ENCODE peak calls at places on chromosome 3, in eight cellular contexts. N, J, A, K, F, H, W and P are unnamed samples.

GRCh38 chr3:177607596-177607995 is 410.3 kb upstream of the TBL1XR1 start:
- DNase-seq in N (no peak), J (no peak), A (no peak), K (no peak), F (no peak), H (no peak), W (no peak), P (no peak)

GRCh38 chr3:171503817-171504216 is 43.6 kb upstream of the TNIK start:
- DNase-seq in N (no peak), J (no peak), A (no peak), K (no peak), F (no peak), H (no peak), W (no peak), P (no peak)

GRCh38 chr3:10700821-10701220 is 115.2 kb upstream of the SLC6A11 start:
- DNase-seq in N (no peak), J (no peak), A (no peak), K (no peak), F (no peak), H (no peak), W (no peak), P (no peak)

GRCh38 chr3:56851966-56852884 is 50.5 kb upstream of the ARHGEF3 start:
- DNase-seq in N (no peak), J (no peak), A (no peak), K (peak), F (no peak), H (no peak), W (no peak), P (no peak)

GRCh38 chr3:107956991-107957467 is 133.8 kb downstream of the CD47 start:
- DNase-seq in N (peak), J (peak), A (no peak), K (peak), F (peak), H (peak), W (no peak), P (no peak)

GRCh38 chr3:49715611-49716121 is 3.8 kb downstream of the AMIGO3 start:
- DNase-seq in N (no peak), J (peak), A (no peak), K (no peak), F (peak), H (peak), W (peak), P (no peak)

GRCh38 chr3:98565843-98566242 is 27.6 kb downstream of the CPOX start:
- DNase-seq in N (no peak), J (no peak), A (no peak), K (no peak), F (no peak), H (no peak), W (no peak), P (no peak)

GRCh38 chr3:190038050-190038631 is 82.6 kb downstream of the P3H2 start:
- DNase-seq in N (no peak), J (peak), A (peak), K (no peak), F (peak), H (no peak), W (no peak), P (no peak)

GRCh38 chr3:150349314-150350097 is 58.6 kb upstream of the TSC22D2 start:
- DNase-seq in N (peak), J (peak), A (peak), K (no peak), F (peak), H (peak), W (no peak), P (peak)

GRCh38 chr3:195081242-195081963 is 189.6 kb downstream of the XXYLT1 start:
- DNase-seq in N (peak), J (no peak), A (no peak), K (no peak), F (peak), H (no peak), W (no peak), P (no peak)

GRCh38 chr3:184914628-184915027 is 102.7 kb downstream of the VPS8 start:
- DNase-seq in N (no peak), J (no peak), A (no peak), K (no peak), F (no peak), H (no peak), W (no peak), P (no peak)

GRCh38 chr3:151197981-151198767 is 4.8 kb downstream of the GPR171 start:
- DNase-seq in N (no peak), J (no peak), A (no peak), K (no peak), F (no peak), H (no peak), W (no peak), P (no peak)

GRCh38 chr3:178907081-178907480 is 164.5 kb downstream of the ZMAT3 start:
- DNase-seq in N (no peak), J (no peak), A (no peak), K (no peak), F (no peak), H (no peak), W (no peak), P (no peak)

GRCh38 chr3:150255416-150255815 is 152.7 kb upstream of the TSC22D2 start:
- DNase-seq in N (peak), J (no peak), A (no peak), K (peak), F (peak), H (no peak), W (no peak), P (peak)

GRCh38 chr3:188057124-188057523 is 96.8 kb upstream of the LPP start:
- DNase-seq in N (no peak), J (no peak), A (no peak), K (no peak), F (no peak), H (no peak), W (no peak), P (no peak)

GRCh38 chr3:138803006-138803653 is 31.6 kb downstream of the PIK3CB start:
- DNase-seq in N (no peak), J (no peak), A (no peak), K (no peak), F (no peak), H (no peak), W (no peak), P (no peak)

GRCh38 chr3:72152551-72153476 is 367.9 kb upstream of the PROK2 start:
- DNase-seq in N (peak), J (peak), A (no peak), K (peak), F (peak), H (peak), W (no peak), P (peak)

GRCh38 chr3:185561958-185562357 is 9.6 kb upstream of the LIPH start:
- DNase-seq in N (no peak), J (peak), A (no peak), K (peak), F (no peak), H (no peak), W (no peak), P (no peak)

GRCh38 chr3:99023590-99024192 is 122.2 kb upstream of the DCBLD2 start:
- DNase-seq in N (no peak), J (no peak), A (peak), K (no peak), F (no peak), H (no peak), W (no peak), P (no peak)

GRCh38 chr3:133455960-133456359 is 56.1 kb downstream of the BFSP2 start:
- DNase-seq in N (no peak), J (no peak), A (no peak), K (no peak), F (no peak), H (no peak), W (no peak), P (no peak)

GRCh38 chr3:48151807-48152427 is 36.3 kb downstream of the CDC25A start:
- DNase-seq in N (no peak), J (no peak), A (no peak), K (peak), F (no peak), H (no peak), W (no peak), P (no peak)

GRCh38 chr3:178044320-178044719 is 491.9 kb upstream of the KCNMB2 start:
- DNase-seq in N (no peak), J (no peak), A (no peak), K (no peak), F (no peak), H (no peak), W (no peak), P (no peak)

GRCh38 chr3:25277503-25277902 is 150.6 kb upstream of the RARB start:
- DNase-seq in N (no peak), J (no peak), A (no peak), K (no peak), F (no peak), H (no peak), W (no peak), P (no peak)

GRCh38 chr3:134897391-134898131 is 102.5 kb downstream of the EPHB1 start:
- DNase-seq in N (no peak), J (no peak), A (no peak), K (no peak), F (no peak), H (no peak), W (no peak), P (no peak)

GRCh38 chr3:136690611-136691010 is 61.6 kb downstream of the STAG1 start:
- DNase-seq in N (no peak), J (no peak), A (no peak), K (no peak), F (no peak), H (no peak), W (no peak), P (no peak)

GRCh38 chr3:45499529-45499928 is 95.0 kb upstream of the LIMD1 start:
- DNase-seq in N (no peak), J (no peak), A (no peak), K (no peak), F (no peak), H (no peak), W (no peak), P (no peak)

GRCh38 chr3:185696039-185696438 is 109.9 kb downstream of the SENP2 start:
- DNase-seq in N (no peak), J (no peak), A (peak), K (no peak), F (no peak), H (no peak), W (no peak), P (no peak)

GRCh38 chr3:115974940-115975339 is 351.6 kb downstream of the GAP43 start:
- DNase-seq in N (no peak), J (no peak), A (no peak), K (no peak), F (no peak), H (no peak), W (no peak), P (no peak)

GRCh38 chr3:116709479-116709878 is at the start of gene TUSC7:
- DNase-seq in N (no peak), J (no peak), A (no peak), K (no peak), F (no peak), H (no peak), W (no peak), P (no peak)

GRCh38 chr3:105228696-105229095 is 138.0 kb upstream of the ALCAM start:
- DNase-seq in N (no peak), J (no peak), A (no peak), K (no peak), F (no peak), H (no peak), W (no peak), P (no peak)

GRCh38 chr3:8712045-8712870 is 21.3 kb upstream of the CAV3 start:
- DNase-seq in N (no peak), J (no peak), A (no peak), K (no peak), F (no peak), H (no peak), W (no peak), P (no peak)

GRCh38 chr3:169666079-169666436 is 2.5 kb upstream of the MECOM start:
- DNase-seq in N (no peak), J (no peak), A (peak), K (no peak), F (peak), H (no peak), W (no peak), P (no peak)

GRCh38 chr3:60294181-60294580 is 957.1 kb downstream of the FHIT start:
- DNase-seq in N (no peak), J (no peak), A (no peak), K (no peak), F (no peak), H (no peak), W (no peak), P (no peak)

GRCh38 chr3:72260590-72260914 is 475.6 kb upstream of the PROK2 start:
- DNase-seq in N (no peak), J (no peak), A (no peak), K (peak), F (no peak), H (no peak), W (no peak), P (no peak)

GRCh38 chr3:196055683-196056270 is 26.1 kb downstream of the TFRC start:
- DNase-seq in N (peak), J (peak), A (no peak), K (no peak), F (no peak), H (no peak), W (no peak), P (no peak)

DNA sequence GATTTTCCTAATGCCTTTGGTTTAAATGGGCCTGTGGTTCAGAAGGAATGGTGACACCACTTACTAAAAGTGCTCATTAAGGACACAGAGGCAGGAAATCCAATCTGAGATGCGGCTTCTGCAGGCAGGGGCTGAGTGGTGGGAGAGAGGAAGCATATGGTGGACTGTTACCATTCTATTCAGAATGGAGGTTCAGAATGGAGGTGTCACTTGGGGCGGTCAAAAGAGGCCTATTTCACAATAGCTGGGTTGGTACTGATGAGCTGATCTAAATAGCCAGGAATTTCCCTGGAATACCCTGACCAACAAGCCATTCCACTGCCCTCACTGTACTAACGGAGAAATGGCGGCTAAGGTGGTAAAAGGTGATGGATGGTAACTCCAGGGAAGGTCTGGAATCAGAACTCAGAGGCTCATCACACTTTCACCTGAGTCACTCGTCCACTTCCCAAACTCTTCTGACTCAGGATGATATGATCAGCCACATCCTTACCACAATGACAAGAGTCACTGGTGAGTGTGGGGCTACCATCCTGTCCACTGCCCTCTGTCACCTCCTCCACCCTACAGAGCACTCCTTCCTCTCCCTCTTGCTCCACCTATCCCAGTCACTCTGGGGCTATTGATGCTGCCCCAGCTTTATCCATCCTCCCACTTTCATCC is 15.7 kb downstream of the RFT1 start:
- DNase-seq in N (no peak), J (no peak), A (no peak), K (no peak), F (no peak), H (no peak), W (no peak), P (no peak)
- H3K27ac ChIP-seq in N (peak), J (no peak), A (no peak), K (no peak), F (no peak), H (no peak), W (no peak), P (peak)

DNA sequence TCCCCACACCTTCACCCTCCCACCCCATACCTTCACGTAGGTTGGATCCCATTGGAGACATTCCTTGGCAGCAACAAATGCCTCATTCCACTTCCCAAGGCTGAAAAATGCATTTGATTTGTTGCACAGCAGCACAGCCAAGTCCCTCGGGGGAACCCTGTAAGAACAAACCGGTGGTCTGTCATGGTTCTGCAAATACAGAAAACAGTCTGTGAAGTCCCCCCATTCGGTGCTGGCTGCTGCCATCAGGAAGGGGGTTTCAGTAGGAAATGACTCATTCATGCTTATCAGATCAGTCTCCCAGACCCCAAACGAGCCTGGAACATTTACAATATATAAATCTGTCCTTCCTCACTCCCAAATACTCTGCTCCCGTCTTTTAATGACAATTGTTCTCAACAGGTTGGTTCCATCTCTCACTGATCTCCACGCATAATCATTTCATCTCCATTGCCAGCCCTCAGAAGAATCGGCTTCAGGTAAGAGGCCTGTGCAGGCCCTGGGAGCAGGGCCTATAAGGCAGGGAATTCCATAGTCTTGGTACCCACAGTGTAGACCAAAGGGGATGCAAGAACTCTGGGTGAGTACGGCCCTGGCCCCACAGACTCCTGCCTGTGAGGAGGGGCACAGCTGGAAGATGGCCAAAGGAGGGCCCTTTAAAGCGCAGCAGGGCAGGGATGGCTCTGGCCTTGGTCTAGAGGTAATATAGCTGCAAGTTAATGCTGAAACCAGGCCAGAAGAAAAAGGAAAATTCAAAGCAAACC is 41.6 kb downstream of the TRANK1 start:
- DNase-seq in N (no peak), J (no peak), A (no peak), K (no peak), F (no peak), H (no peak), W (no peak), P (no peak)
- H3K27ac ChIP-seq in N (no peak), J (no peak), A (no peak), K (no peak), F (no peak), H (no peak), W (no peak), P (no peak)

GRCh38 chr3:13012228-13012691 is 61.0 kb downstream of the IQSEC1 start:
- DNase-seq in N (peak), J (peak), A (no peak), K (peak), F (peak), H (peak), W (no peak), P (no peak)
- H3K27ac ChIP-seq in N (peak), J (peak), A (no peak), K (no peak), F (no peak), H (no peak), W (no peak), P (peak)

DNA sequence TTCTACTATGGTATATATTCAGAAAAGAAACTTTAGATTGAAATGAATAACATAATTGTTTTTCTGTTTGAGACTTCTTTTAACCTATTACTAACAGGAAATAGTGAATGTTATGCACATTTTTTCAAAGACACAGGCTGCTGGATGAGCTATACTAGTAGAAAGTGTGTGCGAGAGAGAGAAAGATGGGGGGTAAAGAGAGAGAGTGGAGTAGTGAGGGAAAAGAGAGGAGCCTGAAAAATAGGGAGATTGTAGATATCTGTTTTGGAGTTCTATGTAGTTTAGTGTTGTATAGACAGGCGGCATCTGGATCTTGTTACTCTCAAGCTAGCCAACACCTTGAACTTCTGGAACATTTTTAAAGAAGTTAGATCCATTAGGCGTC is 2.4 kb downstream of the RBMS3 start:
- DNase-seq in N (no peak), J (no peak), A (no peak), K (no peak), F (no peak), H (no peak), W (no peak), P (no peak)
- H3K27ac ChIP-seq in N (peak), J (peak), A (no peak), K (peak), F (peak), H (peak), W (no peak), P (no peak)

GRCh38 chr3:33929813-33930212 is 131.4 kb downstream of the PDCD6IP start:
- DNase-seq in N (no peak), J (no peak), A (no peak), K (no peak), F (no peak), H (no peak), W (no peak), P (no peak)
- H3K27ac ChIP-seq in N (no peak), J (no peak), A (no peak), K (no peak), F (no peak), H (no peak), W (no peak), P (no peak)

DNA sequence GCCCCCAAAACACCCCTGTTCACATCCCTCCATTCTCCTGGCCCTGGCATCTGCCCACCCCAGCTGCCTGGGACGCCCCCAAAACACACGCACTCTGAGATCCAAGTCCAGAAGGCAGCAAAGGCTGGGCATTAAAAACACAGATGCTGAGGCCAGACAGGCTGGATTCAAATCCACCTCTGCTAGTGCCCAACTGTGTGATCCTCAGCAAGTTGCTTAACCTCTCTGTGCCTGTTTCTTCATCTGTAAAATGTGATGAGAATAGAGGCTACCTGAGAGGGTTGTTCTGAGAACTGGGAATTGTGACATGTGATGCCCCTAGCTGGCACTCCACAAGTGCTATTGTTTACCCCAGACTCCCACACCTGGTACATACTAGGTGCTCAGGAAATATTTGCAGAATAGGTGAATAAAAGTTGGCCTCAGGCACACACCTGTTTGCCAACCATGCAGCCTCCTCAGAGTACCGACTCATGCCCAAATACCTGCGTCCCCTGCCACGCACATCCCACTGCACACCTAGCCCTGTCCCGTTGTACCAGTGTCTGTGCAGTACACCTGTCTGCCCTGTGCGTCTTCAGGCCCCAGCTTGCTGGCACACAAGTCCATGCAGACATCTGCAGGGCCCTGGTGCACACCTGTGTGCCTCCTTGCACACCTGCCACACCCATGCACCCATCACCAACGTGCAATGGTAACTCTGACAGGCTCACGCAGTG is 2.1 kb downstream of the PLXND1 start:
- DNase-seq in N (no peak), J (no peak), A (no peak), K (no peak), F (no peak), H (no peak), W (no peak), P (no peak)
- H3K27ac ChIP-seq in N (peak), J (peak), A (no peak), K (peak), F (peak), H (peak), W (no peak), P (peak)